ENCODE peak calls at places on chromosome 19, in six cellular contexts. T is psoas muscle; N is transverse colon; R is CD8-positive, alpha-beta memory T cell; P is PC-3; M is heart right ventricle. Q is an unnamed sample.

GRCh38 chr19:1154731-1155351 is 19.2 kb downstream of the SBNO2 start:
- DNase-seq in T (peak), N (peak), R (no peak), P (no peak), M (peak), Q (peak)

GRCh38 chr19:30344446-30345425 is 27.4 kb upstream of the ZNF536 start:
- DNase-seq in T (no peak), N (no peak), R (no peak), P (peak), M (no peak), Q (no peak)

GRCh38 chr19:49889687-49890348 is 6.9 kb downstream of the IL4I1 start:
- DNase-seq in T (peak), N (peak), R (peak), P (no peak), M (peak), Q (peak)

GRCh38 chr19:41133260-41133659 is 19.0 kb downstream of the CYP2F1 start:
- DNase-seq in T (no peak), N (no peak), R (no peak), P (no peak), M (no peak), Q (no peak)

GRCh38 chr19:40231544-40232424 is 5.3 kb upstream of the CCNP start:
- DNase-seq in T (no peak), N (no peak), R (no peak), P (no peak), M (no peak), Q (no peak)

GRCh38 chr19:49890349-49891311 is 6.1 kb downstream of the IL4I1 start:
- DNase-seq in T (no peak), N (peak), R (peak), P (no peak), M (no peak), Q (peak)

GRCh38 chr19:31749231-31749630 is 400.0 kb upstream of the TSHZ3 start:
- DNase-seq in T (no peak), N (no peak), R (no peak), P (no peak), M (no peak), Q (peak)

GRCh38 chr19:45790942-45791341 is 1.7 kb downstream of the DMWD start:
- DNase-seq in T (no peak), N (peak), R (peak), P (no peak), M (no peak), Q (no peak)

GRCh38 chr19:33348301-33349010 is 25.1 kb upstream of the CEBPG start:
- DNase-seq in T (no peak), N (no peak), R (no peak), P (no peak), M (no peak), Q (peak)

GRCh38 chr19:2827840-2828489 is 8.3 kb downstream of the ZNF554 start:
- DNase-seq in T (no peak), N (no peak), R (no peak), P (no peak), M (no peak), Q (no peak)

GRCh38 chr19:53192771-53193533 is at the start of gene ZNF665:
- DNase-seq in T (peak), N (peak), R (peak), P (peak), M (peak), Q (peak)

DNA sequence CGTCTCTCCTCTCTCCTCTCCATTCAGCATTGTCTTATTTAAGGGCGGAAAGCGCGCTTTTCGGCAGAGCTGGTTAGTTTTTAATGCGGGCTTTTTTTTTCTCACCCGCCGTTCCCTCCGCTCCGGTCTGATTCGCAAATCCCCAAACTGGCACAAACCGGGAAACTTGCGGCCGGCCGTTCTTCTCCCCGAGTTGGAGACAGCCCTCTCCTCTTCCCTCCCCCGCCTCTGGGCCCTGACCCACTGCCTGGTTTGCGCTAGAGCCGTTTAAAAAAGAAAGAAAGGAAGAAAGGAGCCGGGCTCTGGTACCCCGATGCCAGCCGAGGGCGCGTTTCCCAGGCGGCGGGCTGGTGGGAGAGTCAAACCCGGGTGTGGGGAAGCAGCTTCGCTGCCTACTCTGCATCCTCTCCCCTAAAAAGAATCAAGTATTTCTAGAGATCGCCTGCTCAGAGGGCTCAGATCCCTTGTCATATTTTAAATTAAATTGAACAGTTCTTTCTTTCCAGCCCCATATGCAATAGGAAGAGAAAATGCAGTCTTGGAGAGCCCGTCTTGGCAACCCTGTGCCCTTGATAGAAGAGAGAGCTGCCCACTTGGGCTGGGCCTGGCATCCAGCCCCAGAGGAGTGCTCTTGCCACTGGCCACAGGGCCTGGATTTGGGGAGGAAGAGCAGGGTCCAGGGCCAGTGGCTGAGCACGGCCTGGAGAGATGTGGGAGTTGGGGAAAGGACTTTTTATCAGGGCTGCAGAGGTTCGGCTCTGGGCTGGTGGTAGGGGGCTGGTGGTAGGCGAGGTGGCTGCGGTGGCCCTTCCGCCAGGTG is 19.0 kb downstream of the NFIX start:
- DNase-seq in T (no peak), N (no peak), R (no peak), P (peak), M (no peak), Q (no peak)
- H3K27ac ChIP-seq in T (peak), N (peak), R (no peak), P (peak), M (peak), Q (peak)

GRCh38 chr19:54893406-54893805 is 12.5 kb upstream of the NCR1 start:
- DNase-seq in T (no peak), N (no peak), R (no peak), P (no peak), M (no peak), Q (no peak)
- H3K27ac ChIP-seq in T (no peak), N (no peak), R (no peak), P (no peak), M (no peak), Q (no peak)

GRCh38 chr19:6312018-6312417 is 21.4 kb downstream of the ACER1 start:
- DNase-seq in T (no peak), N (no peak), R (no peak), P (peak), M (no peak), Q (no peak)
- H3K27ac ChIP-seq in T (no peak), N (no peak), R (no peak), P (no peak), M (no peak), Q (no peak)

GRCh38 chr19:16027528-16027927 is 48.8 kb upstream of the TPM4 start:
- DNase-seq in T (no peak), N (no peak), R (no peak), P (no peak), M (no peak), Q (no peak)
- H3K27ac ChIP-seq in T (no peak), N (no peak), R (no peak), P (no peak), M (no peak), Q (no peak)

GRCh38 chr19:57935731-57936130 is 529 bp upstream of the ZNF418 start:
- DNase-seq in T (no peak), N (no peak), R (no peak), P (no peak), M (no peak), Q (no peak)

GRCh38 chr19:57934820-57935665 is at the start of gene ZNF418:
- DNase-seq in T (peak), N (peak), R (no peak), P (no peak), M (peak), Q (peak)
- H3K27ac ChIP-seq in T (peak), N (peak), R (no peak), P (no peak), M (peak), Q (no peak)

Q was measured in adrenal gland.